ENCODE peak calls at places on chromosome 22, in ten cellular contexts. G is WTC11; N is activated naive CD8-positive, alpha-beta T cell treated with anti-CD3 and anti-CD28 coated beads for 36 hours; D is H54; H is activated naive CD4-positive, alpha-beta T cell; J is ELR; I is left cardiac atrium; F is cardiac muscle cell; S is heart left ventricle; B is iris pigment epithelial cell. V is an unnamed sample.

GRCh38 chr22:36253523-36254490 is 874 bp downstream of the APOL1 start:
- DNase-seq in G (no peak), N (peak; percentile 35), D (no peak), H (no peak), J (no peak), I (peak; percentile 63), F (no peak), S (no peak), B (no peak), V (no peak)

GRCh38 chr22:46201059-46201757 is 48.9 kb downstream of the CDPF1 start:
- DNase-seq in G (peak; percentile 50), N (no peak), D (no peak), H (no peak), J (no peak), I (no peak), F (no peak), S (no peak), B (no peak), V (no peak)

GRCh38 chr22:46750861-46751260 is 11.6 kb upstream of the TBC1D22A start:
- DNase-seq in G (no peak), N (no peak), D (no peak), H (no peak), J (no peak), I (peak; percentile 63), F (no peak), S (no peak), B (no peak), V (no peak)

GRCh38 chr22:26673485-26673884 is 16.1 kb downstream of the MIAT start:
- DNase-seq in G (no peak), N (no peak), D (no peak), H (no peak), J (peak; percentile 55), I (no peak), F (no peak), S (no peak), B (peak; percentile 46), V (no peak)

GRCh38 chr22:45584621-45585436 is 82.1 kb downstream of the FBLN1 start:
- DNase-seq in G (no peak), N (no peak), D (no peak), H (no peak), J (peak; percentile 12), I (peak; percentile 11), F (no peak), S (no peak), B (no peak), V (no peak)

GRCh38 chr22:39524753-39525657 is 4.6 kb downstream of the ATF4 start:
- DNase-seq in G (no peak), N (no peak), D (no peak), H (no peak), J (peak; percentile 40), I (no peak), F (no peak), S (no peak), B (no peak), V (no peak)

GRCh38 chr22:33917744-33918406 is 2.4 kb downstream of the LARGE1 start:
- DNase-seq in G (peak; percentile 15), N (no peak), D (no peak), H (no peak), J (no peak), I (no peak), F (no peak), S (no peak), B (no peak), V (no peak)

GRCh38 chr22:17845340-17845739 is 71.1 kb upstream of the BID start:
- DNase-seq in G (no peak), N (no peak), D (no peak), H (no peak), J (no peak), I (no peak), F (no peak), S (no peak), B (no peak), V (no peak)

GRCh38 chr22:36595154-36595553 is 66.2 kb upstream of the EIF3D start:
- DNase-seq in G (no peak), N (no peak), D (no peak), H (no peak), J (no peak), I (no peak), F (no peak), S (no peak), B (no peak), V (no peak)

GRCh38 chr22:28077166-28077565 is 158.1 kb upstream of the PITPNB start:
- DNase-seq in G (no peak), N (no peak), D (no peak), H (no peak), J (no peak), I (no peak), F (no peak), S (no peak), B (no peak), V (no peak)

GRCh38 chr22:50282361-50283144 is 12.4 kb upstream of the MAPK11 start:
- DNase-seq in G (no peak), N (no peak), D (peak; percentile 96), H (no peak), J (peak; percentile 89), I (no peak), F (no peak), S (no peak), B (peak; percentile 85), V (no peak)

GRCh38 chr22:22578702-22579424 is 19.8 kb upstream of the PRAME start:
- DNase-seq in G (no peak), N (no peak), D (no peak), H (no peak), J (peak; percentile 23), I (peak; percentile 36), F (no peak), S (no peak), B (peak; percentile 77), V (no peak)

GRCh38 chr22:33569547-33569946 is 350.7 kb downstream of the LARGE1 start:
- DNase-seq in G (peak; percentile 44), N (no peak), D (no peak), H (no peak), J (no peak), I (no peak), F (peak; percentile 15), S (no peak), B (no peak), V (no peak)

GRCh38 chr22:42388130-42388797 is 43.9 kb downstream of the NFAM1 start:
- DNase-seq in G (peak; percentile 63), N (no peak), D (no peak), H (no peak), J (peak; percentile 24), I (no peak), F (no peak), S (no peak), B (peak; percentile 23), V (peak; percentile 80)

GRCh38 chr22:37802310-37803194 is 5.2 kb upstream of the GCAT start:
- DNase-seq in G (peak; percentile 79), N (peak; percentile 31), D (no peak), H (no peak), J (peak; percentile 40), I (peak; percentile 77), F (peak; percentile 83), S (peak; percentile 80), B (peak; percentile 59), V (peak; percentile 63)

GRCh38 chr22:44988671-44989070 is 21.1 kb downstream of the PHF21B start:
- DNase-seq in G (no peak), N (no peak), D (no peak), H (no peak), J (peak; percentile 14), I (no peak), F (no peak), S (no peak), B (no peak), V (no peak)

GRCh38 chr22:40415531-40416266 is 45.3 kb downstream of the SGSM3 start:
- DNase-seq in G (no peak), N (no peak), D (no peak), H (no peak), J (no peak), I (no peak), F (no peak), S (no peak), B (no peak), V (no peak)

GRCh38 chr22:46098525-46099475 is 51.5 kb upstream of the PPARA start:
- DNase-seq in G (no peak), N (no peak), D (no peak), H (no peak), J (no peak), I (no peak), F (no peak), S (no peak), B (no peak), V (no peak)

GRCh38 chr22:32752868-32753520 is 48.5 kb upstream of the TIMP3 start:
- DNase-seq in G (no peak), N (no peak), D (no peak), H (no peak), J (peak; percentile 84), I (peak; percentile 54), F (no peak), S (peak; percentile 74), B (peak; percentile 36), V (no peak)

GRCh38 chr22:22959147-22959827 is 71.7 kb downstream of the IGLL5 start:
- DNase-seq in G (peak; percentile 84), N (peak; percentile 70), D (no peak), H (peak; percentile 48), J (peak; percentile 76), I (peak; percentile 76), F (peak; percentile 79), S (peak; percentile 64), B (peak; percentile 69), V (no peak)

GRCh38 chr22:33796494-33796893 is 123.8 kb downstream of the LARGE1 start:
- DNase-seq in G (no peak), N (no peak), D (no peak), H (no peak), J (no peak), I (no peak), F (no peak), S (no peak), B (no peak), V (no peak)

GRCh38 chr22:38613588-38613987 is 42.6 kb downstream of the FAM227A start:
- DNase-seq in G (no peak), N (no peak), D (no peak), H (no peak), J (no peak), I (no peak), F (no peak), S (no peak), B (no peak), V (no peak)

GRCh38 chr22:17368727-17369552 is at the start of gene CECR2:
- DNase-seq in G (peak; percentile 70), N (peak; percentile 13), D (no peak), H (no peak), J (no peak), I (peak; percentile 67), F (peak; percentile 88), S (peak; percentile 69), B (peak; percentile 30), V (peak; percentile 51)

GRCh38 chr22:26642465-26643367 is 14.7 kb upstream of the MIAT start:
- DNase-seq in G (peak; percentile 47), N (peak; percentile 90), D (no peak), H (peak; percentile 14), J (no peak), I (peak; percentile 56), F (no peak), S (peak; percentile 82), B (no peak), V (no peak)

GRCh38 chr22:40024201-40025061 is 29.7 kb downstream of the FAM83F start:
- DNase-seq in G (peak; percentile 84), N (peak; percentile 60), D (peak; percentile 67), H (peak; percentile 12), J (peak; percentile 79), I (peak; percentile 79), F (peak; percentile 84), S (peak; percentile 77), B (peak; percentile 56), V (no peak)

GRCh38 chr22:29702931-29703594 is 16.7 kb upstream of the CABP7 start:
- DNase-seq in G (no peak), N (no peak), D (no peak), H (no peak), J (no peak), I (peak; percentile 39), F (no peak), S (peak; percentile 59), B (no peak), V (no peak)

GRCh38 chr22:32204211-32204855 is 540 bp downstream of the RFPL2 start:
- DNase-seq in G (peak; percentile 63), N (peak; percentile 24), D (no peak), H (no peak), J (no peak), I (no peak), F (peak; percentile 43), S (no peak), B (no peak), V (no peak)

GRCh38 chr22:35860837-35861236 is 143.2 kb downstream of the APOL5 start:
- DNase-seq in G (no peak), N (no peak), D (no peak), H (no peak), J (no peak), I (no peak), F (no peak), S (no peak), B (no peak), V (no peak)

V was measured in D721Med.